ENCODE peak calls at places on chromosomes 7 and 10, in nine cellular contexts. G is sciatic nerve; C is aorta; J is HS-5; R is CD4-positive, CD25-positive, alpha-beta regulatory T cell; F is fibroblast of lung; W is tibial artery; O is activated CD4-positive, alpha-beta T cell treated with anti-CD3 and anti-CD28 coated beads, Interleukin-2, amount 50 U/mL, for 4 hours; S is NCI-H2171 treated with DMSO at 0.1 percent for 48 hours. M is an unnamed sample.

GRCh38 chr7:151308256-151308655 is 33.4 kb upstream of the NUB1 start:
- DNase-seq in G (no peak), C (no peak), J (no peak), R (no peak), F (no peak), W (no peak), O (no peak), S (no peak), M (no peak)

GRCh38 chr10:69439813-69440506 is 11.3 kb upstream of the TSPAN15 start:
- DNase-seq in G (no peak), C (no peak), J (no peak), R (no peak), F (no peak), W (no peak), O (no peak), S (peak), M (no peak)

GRCh38 chr10:70589762-70590662 is 12.5 kb downstream of the PRF1 start:
- DNase-seq in G (no peak), C (no peak), J (no peak), R (no peak), F (peak), W (no peak), O (no peak), S (peak), M (no peak)

GRCh38 chr7:8931906-8932646 is 498.7 kb downstream of the NXPH1 start:
- DNase-seq in G (no peak), C (no peak), J (no peak), R (no peak), F (peak), W (no peak), O (no peak), S (no peak), M (no peak)

GRCh38 chr10:14478639-14479038 is 147.9 kb upstream of the FRMD4A start:
- DNase-seq in G (peak), C (peak), J (no peak), R (no peak), F (peak), W (peak), O (no peak), S (peak), M (peak)

GRCh38 chr10:34104829-34105572 is 710.1 kb downstream of the PARD3 start:
- DNase-seq in G (no peak), C (no peak), J (no peak), R (no peak), F (no peak), W (no peak), O (no peak), S (no peak), M (no peak)

GRCh38 chr10:121927361-121927840 is 430 bp downstream of the ATE1 start:
- DNase-seq in G (peak), C (peak), J (no peak), R (peak), F (peak), W (peak), O (no peak), S (no peak), M (peak)

GRCh38 chr10:114925675-114926204 is 12.3 kb upstream of the TRUB1 start:
- DNase-seq in G (no peak), C (peak), J (peak), R (no peak), F (peak), W (no peak), O (no peak), S (no peak), M (no peak)

GRCh38 chr10:127012769-127013152 is 107.5 kb downstream of the DOCK1 start:
- DNase-seq in G (no peak), C (peak), J (no peak), R (no peak), F (peak), W (no peak), O (no peak), S (peak), M (no peak)

GRCh38 chr7:50783801-50784507 is 1.3 kb upstream of the GRB10 start:
- DNase-seq in G (no peak), C (no peak), J (no peak), R (no peak), F (peak), W (no peak), O (no peak), S (no peak), M (no peak)

GRCh38 chr7:130878785-130879184 is 144.8 kb upstream of the KLF14 start:
- DNase-seq in G (no peak), C (no peak), J (no peak), R (no peak), F (peak), W (no peak), O (no peak), S (no peak), M (no peak)

GRCh38 chr7:5396542-5396941 is 27.1 kb downstream of the TNRC18 start:
- DNase-seq in G (no peak), C (no peak), J (no peak), R (peak), F (no peak), W (no peak), O (peak), S (no peak), M (no peak)

GRCh38 chr10:29636178-29636577 is 1.4 kb upstream of the SVIL start:
- DNase-seq in G (no peak), C (no peak), J (no peak), R (no peak), F (peak), W (no peak), O (no peak), S (no peak), M (no peak)

GRCh38 chr10:3691482-3691881 is 93.5 kb downstream of the KLF6 start:
- DNase-seq in G (no peak), C (no peak), J (no peak), R (no peak), F (peak), W (no peak), O (no peak), S (no peak), M (no peak)

GRCh38 chr10:71623098-71623985 is 96.2 kb downstream of the C10orf105 start:
- DNase-seq in G (no peak), C (no peak), J (no peak), R (no peak), F (peak), W (no peak), O (no peak), S (no peak), M (peak)

GRCh38 chr10:121260383-121260782 is 337.9 kb downstream of the FGFR2 start:
- DNase-seq in G (no peak), C (no peak), J (no peak), R (no peak), F (peak), W (no peak), O (no peak), S (no peak), M (no peak)

GRCh38 chr7:17289074-17289665 is 9.3 kb upstream of the AHR start:
- DNase-seq in G (no peak), C (peak), J (no peak), R (no peak), F (peak), W (no peak), O (no peak), S (peak), M (no peak)

GRCh38 chr10:110481948-110482347 is 15.8 kb upstream of the DUSP5 start:
- DNase-seq in G (no peak), C (no peak), J (no peak), R (no peak), F (peak), W (no peak), O (no peak), S (no peak), M (no peak)